ENCODE peak calls at places on chromosomes 5 and 9, in five cellular contexts. X is mammary epithelial cell, V is adrenal gland, F is tibial artery, A is WERI-Rb-1. W is an unnamed sample.
A peak's percentile ranks its signal among the peaks of the same experiment; 100 is the strongest.

GRCh38 chr5:131212471-131213021 is 41.8 kb downstream of the LYRM7 start:
- DNase-seq in X (no peak), V (no peak), F (no peak), A (no peak), W (peak; percentile 73)

GRCh38 chr5:149030392-149030791 is 32.5 kb downstream of the SH3TC2 start:
- DNase-seq in X (peak; percentile 13), V (no peak), F (no peak), A (no peak), W (no peak)

GRCh38 chr5:164336276-164336675 is 830.9 kb downstream of the MAT2B start:
- DNase-seq in X (no peak), V (no peak), F (no peak), A (no peak), W (no peak)

GRCh38 chr5:85132269-85132668 is 747.6 kb upstream of the EDIL3 start:
- DNase-seq in X (peak; percentile 4), V (no peak), F (no peak), A (no peak), W (no peak)

GRCh38 chr9:96344458-96345180 is 38.9 kb downstream of the SLC35D2 start:
- DNase-seq in X (peak; percentile 76), V (peak; percentile 86), F (peak; percentile 74), A (peak; percentile 79), W (no peak)

GRCh38 chr9:1747568-1747967 is 267.6 kb upstream of the SMARCA2 start:
- DNase-seq in X (no peak), V (no peak), F (no peak), A (no peak), W (no peak)

GRCh38 chr9:21883642-21884041 is 81.2 kb downstream of the MTAP start:
- DNase-seq in X (no peak), V (no peak), F (no peak), A (no peak), W (no peak)

GRCh38 chr5:176744584-176744965 is 65.8 kb upstream of the UNC5A start:
- DNase-seq in X (no peak), V (peak; percentile 51), F (no peak), A (no peak), W (no peak)

GRCh38 chr9:24712190-24712589 is 166.5 kb upstream of the IZUMO3 start:
- DNase-seq in X (no peak), V (no peak), F (no peak), A (no peak), W (no peak)

GRCh38 chr5:55154893-55155292 is 5.1 kb upstream of the GPX8 start:
- DNase-seq in X (peak; percentile 24), V (no peak), F (no peak), A (no peak), W (no peak)

GRCh38 chr9:137278061-137278912 is 761 bp downstream of the TOR4A start:
- DNase-seq in X (no peak), V (no peak), F (no peak), A (no peak), W (peak; percentile 39)

GRCh38 chr5:40797273-40798011 is 732 bp downstream of the PRKAA1 start:
- DNase-seq in X (peak; percentile 64), V (peak; percentile 85), F (peak; percentile 84), A (peak; percentile 66), W (peak; percentile 76)

GRCh38 chr9:35338561-35339274 is 151.2 kb upstream of the RUSC2 start:
- DNase-seq in X (no peak), V (no peak), F (no peak), A (no peak), W (no peak)

GRCh38 chr5:154977409-154977808 is 36.1 kb upstream of the KIF4B start:
- DNase-seq in X (peak; percentile 20), V (no peak), F (no peak), A (no peak), W (no peak)

GRCh38 chr5:103587185-103587748 is 24.7 kb upstream of the NUDT12 start:
- DNase-seq in X (peak; percentile 6), V (no peak), F (no peak), A (no peak), W (no peak)

GRCh38 chr5:7629559-7629958 is 221.4 kb downstream of the CFAP90 start:
- DNase-seq in X (no peak), V (no peak), F (no peak), A (peak; percentile 44), W (no peak)

GRCh38 chr5:102782245-102782872 is 27.3 kb downstream of the PAM start:
- DNase-seq in X (no peak), V (no peak), F (no peak), A (no peak), W (no peak)

GRCh38 chr5:156326718-156327259 is at the start of gene SGCD:
- DNase-seq in X (no peak), V (peak; percentile 75), F (peak; percentile 87), A (peak; percentile 58), W (no peak)

GRCh38 chr5:131064669-131065371 is 100.2 kb downstream of the HINT1 start:
- DNase-seq in X (no peak), V (no peak), F (no peak), A (no peak), W (peak; percentile 15)

GRCh38 chr5:151075698-151076331 is 5.0 kb downstream of the TNIP1 start:
- DNase-seq in X (peak; percentile 93), V (no peak), F (no peak), A (no peak), W (no peak)

GRCh38 chr9:92455217-92455616 is 27.1 kb downstream of the ASPN start:
- DNase-seq in X (no peak), V (no peak), F (no peak), A (no peak), W (no peak)

GRCh38 chr5:53507013-53507412 is 26.6 kb downstream of the FST start:
- DNase-seq in X (no peak), V (no peak), F (no peak), A (no peak), W (no peak)

GRCh38 chr5:120769291-120769872 is 305.3 kb downstream of the PRR16 start:
- DNase-seq in X (no peak), V (no peak), F (no peak), A (no peak), W (no peak)

GRCh38 chr9:126532489-126532888 is 81.2 kb upstream of the LMX1B start:
- DNase-seq in X (no peak), V (no peak), F (no peak), A (no peak), W (no peak)

GRCh38 chr9:18331808-18332209 is 142.1 kb upstream of the ADAMTSL1 start:
- DNase-seq in X (no peak), V (no peak), F (no peak), A (no peak), W (no peak)

GRCh38 chr5:98483301-98483700 is 290.2 kb upstream of the RGMB start:
- DNase-seq in X (no peak), V (no peak), F (no peak), A (no peak), W (no peak)

GRCh38 chr9:114386886-114387677 is 700 bp downstream of the AKNA start:
- DNase-seq in X (no peak), V (peak; percentile 83), F (peak; percentile 86), A (no peak), W (peak; percentile 46)

GRCh38 chr5:157484768-157485167 is 24.8 kb downstream of the NIPAL4 start:
- DNase-seq in X (no peak), V (peak; percentile 84), F (peak; percentile 84), A (no peak), W (no peak)

GRCh38 chr9:97470076-97470475 is 31.4 kb upstream of the TMOD1 start:
- DNase-seq in X (no peak), V (peak; percentile 59), F (no peak), A (peak; percentile 38), W (no peak)

GRCh38 chr9:14320272-14321245 is 6.6 kb upstream of the NFIB start:
- DNase-seq in X (peak; percentile 94), V (no peak), F (no peak), A (no peak), W (no peak)

GRCh38 chr9:13942695-13943094 is 371.2 kb downstream of the NFIB start:
- DNase-seq in X (peak; percentile 99), V (no peak), F (no peak), A (no peak), W (no peak)

GRCh38 chr9:125514468-125514867 is 192.5 kb downstream of the MAPKAP1 start:
- DNase-seq in X (no peak), V (no peak), F (no peak), A (no peak), W (no peak)

GRCh38 chr5:151012857-151013256 is 7.5 kb upstream of the GPX3 start:
- DNase-seq in X (no peak), V (no peak), F (no peak), A (no peak), W (no peak)

DNA sequence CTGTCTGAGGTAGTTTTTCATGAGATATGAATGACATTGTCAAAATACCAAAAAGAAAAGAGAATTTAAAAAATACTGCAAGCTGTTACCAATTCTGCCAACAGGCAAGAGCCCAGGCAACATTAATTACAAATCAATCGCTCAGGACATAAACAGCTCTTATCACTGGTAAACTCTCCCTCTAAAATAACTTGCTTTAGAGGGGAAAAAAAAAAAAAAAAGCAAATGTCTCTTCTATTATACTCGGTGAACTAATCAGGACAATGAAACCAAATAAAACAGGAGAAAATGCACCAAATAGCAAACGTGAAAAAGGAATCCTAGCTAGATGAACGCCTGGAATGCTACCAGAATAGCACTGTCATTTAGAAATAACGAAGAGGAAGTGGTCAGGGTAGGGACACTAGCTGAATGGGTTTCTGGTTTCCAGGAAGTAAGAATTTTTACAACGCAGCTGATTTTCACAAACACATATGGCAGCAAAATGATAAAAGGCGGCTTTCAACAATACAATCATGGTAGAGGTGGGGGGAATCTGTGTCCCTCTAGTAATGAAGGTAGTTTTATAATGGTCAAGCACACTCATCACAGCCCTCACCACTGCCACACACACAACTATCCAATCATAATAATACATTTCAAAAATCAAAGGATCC is 94.9 kb downstream of the DENND1A start:
- DNase-seq in X (no peak), V (no peak), F (no peak), A (no peak), W (peak; percentile 36)
- H3K4me3 ChIP-seq in X (no peak overlapping the region), V (no peak overlapping the region), F (no peak overlapping the region), A (no peak overlapping the region), W (no peak overlapping the region)

GRCh38 chr9:32069169-32069813 is 315.2 kb upstream of the ACO1 start:
- DNase-seq in X (no peak), V (no peak), F (no peak), A (no peak), W (no peak)
- TF ChIP-seq CTCF in X (peak; percentile 29), V (no peak), F (no peak), A (no peak), W (peak; percentile 46)

DNA sequence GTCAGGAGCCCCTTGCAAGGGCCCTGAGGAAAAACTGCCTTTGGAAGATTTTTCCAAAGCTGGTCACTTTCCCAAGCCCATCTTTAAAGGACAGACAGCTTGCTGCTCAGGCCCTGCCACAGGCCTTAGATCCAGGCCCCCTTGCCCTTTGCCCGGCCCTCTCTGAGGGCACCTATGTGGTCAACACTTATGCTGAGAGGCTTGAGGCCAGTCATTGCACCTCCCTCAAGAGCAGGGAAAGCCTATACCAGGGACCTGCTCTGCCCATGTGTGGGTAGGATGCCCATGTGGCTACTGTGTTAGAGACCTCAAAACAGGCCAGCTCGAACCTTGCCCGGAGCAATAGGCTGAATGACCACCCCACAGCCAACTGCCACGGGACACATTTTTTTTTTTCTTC is 3.7 kb downstream of the TCF7 start:
- DNase-seq in X (no peak), V (no peak), F (no peak), A (no peak), W (no peak)
- H3K36me3 ChIP-seq in X (no peaks in the 10 kb centered on the region), V (no peaks in the 10 kb centered on the region), F (no peaks in the 10 kb centered on the region), A (peaks cover 27% of the 10 kb centered on the region), W (peaks cover 7% of the 10 kb centered on the region)

DNA sequence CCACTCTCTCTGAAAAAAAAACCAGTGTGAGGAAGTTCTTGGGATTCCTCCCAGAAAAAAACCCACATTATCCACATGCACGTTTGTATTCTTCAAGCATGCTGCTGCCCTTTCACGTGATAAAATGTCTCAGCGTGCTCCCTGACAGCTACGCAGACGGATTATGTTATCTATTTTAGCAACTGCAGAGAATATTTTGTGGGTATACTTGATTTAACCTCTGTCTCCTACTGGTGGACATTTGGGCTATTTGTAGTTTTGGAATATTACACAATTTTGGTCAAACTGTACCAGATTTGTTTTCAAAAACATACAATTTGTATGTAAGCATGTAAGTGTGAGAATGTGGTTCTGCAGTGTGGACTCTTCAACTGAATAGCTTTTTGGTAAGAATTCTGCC is 10.7 kb downstream of the PRRC2B start:
- DNase-seq in X (no peak), V (no peak), F (no peak), A (no peak), W (no peak)
- H3K4me3 ChIP-seq in X (no peak overlapping the region), V (no peak overlapping the region), F (no peak overlapping the region), A (no peak overlapping the region), W (no peak overlapping the region)